ENCODE peak calls at places on chromosomes 3 and 15, in ten cellular contexts. I is NCI-H524; K is adrenal gland; B is Caki2; D is effector CD8-positive, alpha-beta T cell; H is hypothalamus; M is NCI-H82; R is endothelial cell; E is cardiac septum; S is EL. Y is an unnamed sample.

GRCh38 chr15:39226169-39226964 is 354.5 kb upstream of the THBS1 start:
- DNase-seq in K (no peak), S (no peak), B (no peak), E (no peak), H (no peak), D (no peak), M (no peak), R (no peak), I (no peak), Y (no peak)

GRCh38 chr3:54173371-54173770 is 51.0 kb downstream of the CACNA2D3 start:
- DNase-seq in D (no peak), B (no peak), H (no peak), M (no peak), I (no peak), K (no peak), S (no peak), E (no peak), R (no peak), Y (no peak)

GRCh38 chr3:182596673-182597410 is 196.5 kb upstream of the ATP11B start:
- DNase-seq in R (no peak), I (no peak), K (no peak), D (no peak), E (no peak), S (no peak), H (no peak), M (no peak), B (no peak), Y (no peak)

GRCh38 chr15:79562538-79563298 is 130.6 kb downstream of the MINAR1 start:
- DNase-seq in S (peak; percentile 16), B (no peak), E (no peak), M (no peak), H (no peak), D (no peak), R (no peak), K (no peak), I (no peak), Y (no peak)

GRCh38 chr3:135100349-135100741 is 305.3 kb downstream of the EPHB1 start:
- DNase-seq in H (no peak), S (no peak), K (no peak), M (no peak), B (no peak), E (no peak), I (peak; percentile 17), R (no peak), D (no peak), Y (no peak)

GRCh38 chr3:115062009-115062408 is 85.1 kb downstream of the ZBTB20 start:
- DNase-seq in R (no peak), H (no peak), I (no peak), B (no peak), M (no peak), D (no peak), K (no peak), S (no peak), E (no peak), Y (no peak)

GRCh38 chr3:108145578-108145977 is 54.7 kb upstream of the CD47 start:
- DNase-seq in I (no peak), R (no peak), S (no peak), K (no peak), H (no peak), E (no peak), B (no peak), M (no peak), D (no peak), Y (no peak)

GRCh38 chr3:187533797-187534196 is 136.4 kb downstream of the SST start:
- DNase-seq in E (no peak), I (no peak), S (no peak), M (no peak), R (no peak), B (no peak), D (no peak), H (no peak), K (no peak), Y (no peak)

GRCh38 chr3:17013050-17013449 is 128.3 kb downstream of the PLCL2 start:
- DNase-seq in E (no peak), M (peak; percentile 18), D (no peak), R (no peak), K (no peak), B (no peak), S (no peak), H (no peak), I (no peak), Y (no peak)

GRCh38 chr3:184239221-184239620 is 9.5 kb downstream of the ALG3 start:
- DNase-seq in M (no peak), K (no peak), D (no peak), E (no peak), R (no peak), B (no peak), S (no peak), I (no peak), H (no peak), Y (no peak)

GRCh38 chr3:53324011-53324544 is 23.3 kb downstream of the DCP1A start:
- DNase-seq in M (no peak), B (no peak), E (no peak), K (no peak), R (no peak), D (no peak), S (no peak), I (no peak), H (no peak), Y (peak; percentile 48)

GRCh38 chr15:78007965-78008886 is 69.3 kb downstream of the TBC1D2B start:
- DNase-seq in H (no peak), I (no peak), K (peak; percentile 94), R (no peak), B (no peak), E (peak; percentile 73), S (peak; percentile 79), M (no peak), D (no peak), Y (no peak)

GRCh38 chr3:64084640-64085039 is 61.3 kb upstream of the PSMD6 start:
- DNase-seq in M (no peak), S (peak; percentile 90), B (peak; percentile 89), E (no peak), D (no peak), K (no peak), R (no peak), H (no peak), I (no peak), Y (no peak)

GRCh38 chr15:100763764-100764750 is 115.6 kb upstream of the ALDH1A3 start:
- DNase-seq in I (peak; percentile 49), B (no peak), R (no peak), S (no peak), K (no peak), H (no peak), D (no peak), E (peak; percentile 71), M (peak; percentile 74), Y (peak; percentile 8)

GRCh38 chr3:179730508-179730907 is 77.7 kb downstream of the USP13 start:
- DNase-seq in B (no peak), R (no peak), M (no peak), I (no peak), K (no peak), E (no peak), H (no peak), D (no peak), S (no peak), Y (no peak)

GRCh38 chr3:24133942-24134341 is 188.9 kb downstream of the NR1D2 start:
- DNase-seq in S (no peak), B (no peak), E (no peak), R (no peak), D (no peak), M (no peak), I (no peak), H (no peak), K (no peak), Y (no peak)

GRCh38 chr15:38687340-38687739 is 122.7 kb upstream of the RASGRP1 start:
- DNase-seq in H (no peak), B (no peak), D (no peak), I (no peak), M (no peak), S (no peak), R (no peak), K (no peak), E (no peak), Y (no peak)

GRCh38 chr3:129584631-129585030 is 21.8 kb downstream of the PLXND1 start:
- DNase-seq in S (no peak), M (no peak), B (no peak), I (no peak), E (no peak), H (no peak), D (no peak), K (no peak), R (no peak), Y (no peak)

GRCh38 chr3:13217736-13218540 is 144.7 kb upstream of the IQSEC1 start:
- DNase-seq in H (no peak), R (no peak), E (no peak), B (peak; percentile 82), I (no peak), K (no peak), D (no peak), S (peak; percentile 64), M (peak; percentile 24), Y (no peak)

GRCh38 chr15:89327113-89327512 is 7.5 kb downstream of the POLG start:
- DNase-seq in R (no peak), B (no peak), I (no peak), M (no peak), H (no peak), K (no peak), D (no peak), S (no peak), E (no peak), Y (no peak)

GRCh38 chr3:27326211-27326948 is 42.8 kb downstream of the NEK10 start:
- DNase-seq in R (no peak), B (no peak), M (no peak), H (no peak), E (no peak), K (peak; percentile 21), D (no peak), I (no peak), S (peak; percentile 96), Y (no peak)

GRCh38 chr3:172709776-172710708 is 825 bp downstream of the NCEH1 start:
- DNase-seq in B (peak; percentile 46), S (peak; percentile 45), I (peak; percentile 69), H (no peak), E (no peak), M (peak; percentile 48), D (no peak), R (peak; percentile 26), K (peak; percentile 54), Y (peak; percentile 44)

GRCh38 chr15:90219421-90220141 is 14.2 kb downstream of the CIB1 start:
- DNase-seq in M (peak; percentile 79), K (peak; percentile 29), E (no peak), B (no peak), S (peak; percentile 29), R (peak; percentile 81), I (peak; percentile 12), H (no peak), D (peak; percentile 51), Y (peak; percentile 90)

GRCh38 chr3:183688869-183689268 is 8.7 kb upstream of the YEATS2 start:
- DNase-seq in R (no peak), S (no peak), D (no peak), M (no peak), H (no peak), E (no peak), K (no peak), B (no peak), I (no peak), Y (no peak)

GRCh38 chr15:76861815-76862397 is 43.2 kb downstream of the SCAPER start:
- DNase-seq in S (no peak), B (no peak), M (peak; percentile 89), D (no peak), R (no peak), E (no peak), K (no peak), I (peak; percentile 40), H (no peak), Y (no peak)

GRCh38 chr15:68318008-68318835 is 40.7 kb downstream of the FEM1B start:
- DNase-seq in M (no peak), B (no peak), E (peak; percentile 57), K (peak; percentile 0), R (no peak), S (no peak), I (no peak), D (no peak), H (no peak), Y (no peak)

GRCh38 chr3:197782230-197782629 is 8.8 kb upstream of the LRCH3 start:
- DNase-seq in H (no peak), B (no peak), I (no peak), K (no peak), D (no peak), R (no peak), S (no peak), E (no peak), M (no peak), Y (no peak)

GRCh38 chr15:95017950-95018349 is 786.6 kb downstream of the MCTP2 start:
- DNase-seq in S (no peak), B (peak; percentile 2), I (no peak), H (no peak), D (no peak), R (peak; percentile 31), K (peak; percentile 56), M (peak; percentile 26), E (no peak), Y (peak; percentile 1)